ENCODE peak calls at places on chromosomes 11 and 22, in seven cellular contexts. E, B, N, Z, O, T and I are unnamed samples.

GRCh38 chr22:39941661-39942060 is 18.5 kb upstream of the TMA7B start:
- DNase-seq in N (no peak), Z (no peak), B (no peak), O (no peak), T (no peak), E (no peak), I (no peak)

GRCh38 chr11:123690490-123690889 is 36.1 kb upstream of the SCN3B start:
- DNase-seq in Z (peak; percentile 8), E (no peak), B (peak; percentile 55), O (no peak), T (peak; percentile 68), N (no peak), I (no peak)

GRCh38 chr11:23947883-23948282 is 549.0 kb upstream of the LUZP2 start:
- DNase-seq in O (no peak), Z (no peak), N (no peak), B (no peak), E (no peak), T (no peak), I (no peak)

GRCh38 chr11:44833869-44834452 is 107.2 kb downstream of the TSPAN18 start:
- DNase-seq in B (no peak), O (no peak), E (no peak), N (no peak), Z (no peak), T (no peak), I (no peak)

GRCh38 chr11:131658952-131659351 is 288.5 kb downstream of the NTM start:
- DNase-seq in E (peak; percentile 18), B (no peak), O (no peak), N (no peak), T (peak; percentile 20), Z (no peak), I (peak; percentile 50)

GRCh38 chr11:12680246-12680939 is 6.2 kb downstream of the TEAD1 start:
- DNase-seq in T (no peak), Z (peak; percentile 83), O (no peak), B (peak; percentile 95), E (no peak), N (no peak), I (no peak)

GRCh38 chr22:27259390-27259789 is 542.2 kb downstream of the MN1 start:
- DNase-seq in Z (no peak), B (no peak), E (no peak), N (no peak), T (no peak), O (no peak), I (no peak)

GRCh38 chr11:11972148-11972547 is 36.3 kb downstream of the DKK3 start:
- DNase-seq in O (no peak), N (no peak), T (no peak), E (no peak), B (no peak), Z (no peak), I (no peak)

GRCh38 chr11:64874841-64875240 is 3.6 kb downstream of the EHD1 start:
- DNase-seq in E (no peak), B (no peak), O (no peak), T (no peak), N (no peak), Z (no peak), I (no peak)

GRCh38 chr11:1468002-1468401 is 18.6 kb downstream of the MOB2 start:
- DNase-seq in O (no peak), E (no peak), Z (no peak), T (no peak), B (no peak), N (no peak), I (no peak)

GRCh38 chr11:45577755-45578154 is 87.7 kb downstream of the CHST1 start:
- DNase-seq in N (no peak), O (no peak), B (no peak), T (no peak), Z (no peak), E (no peak), I (no peak)

GRCh38 chr11:85685131-85685819 is 720 bp downstream of the CCDC89 start:
- DNase-seq in T (no peak), B (peak; percentile 69), E (no peak), N (no peak), O (no peak), Z (no peak), I (no peak)

GRCh38 chr11:113241190-113242051 is 73.0 kb upstream of the TTC12 start:
- DNase-seq in T (peak; percentile 91), B (peak; percentile 24), E (no peak), O (no peak), Z (peak; percentile 46), N (no peak), I (no peak)

GRCh38 chr11:112364962-112365481 is 104.4 kb upstream of the PLET1 start:
- DNase-seq in O (no peak), T (peak; percentile 67), N (no peak), B (peak; percentile 62), Z (peak; percentile 3), E (no peak), I (no peak)

GRCh38 chr11:72609045-72609444 is 65.2 kb downstream of the PDE2A start:
- DNase-seq in O (no peak), T (no peak), N (no peak), Z (no peak), E (no peak), B (peak; percentile 54), I (peak; percentile 45)

GRCh38 chr11:75468534-75469340 is 35.7 kb upstream of the KLHL35 start:
- DNase-seq in O (no peak), E (no peak), B (peak; percentile 93), Z (peak; percentile 56), T (no peak), N (no peak), I (no peak)

GRCh38 chr11:130121430-130121978 is 38.1 kb upstream of the ST14 start:
- DNase-seq in N (no peak), Z (no peak), B (peak; percentile 74), E (no peak), T (peak; percentile 57), O (no peak), I (no peak)

GRCh38 chr22:27554841-27555456 is 246.6 kb downstream of the MN1 start:
- DNase-seq in T (no peak), E (no peak), O (no peak), N (no peak), B (no peak), Z (no peak), I (no peak)

GRCh38 chr22:17884084-17884483 is 109.8 kb upstream of the BID start:
- DNase-seq in E (no peak), T (no peak), Z (no peak), O (no peak), B (no peak), N (no peak), I (no peak)

GRCh38 chr11:123616505-123617198 is 37.8 kb downstream of the SCN3B start:
- DNase-seq in Z (no peak), O (no peak), N (no peak), B (peak; percentile 93), T (no peak), E (no peak), I (no peak)

GRCh38 chr11:28615542-28615941 is 507.4 kb downstream of the METTL15 start:
- DNase-seq in Z (no peak), O (no peak), T (no peak), E (no peak), N (no peak), B (no peak), I (no peak)